ENCODE peak calls at places on chromosomes 11 and 22, in eight cellular contexts. D is body of pancreas, R is Peyer's patch, S is RWPE1, Z is mammary epithelial cell, P is upper lobe of right lung, L is HCT116, U is AG04450. A is an unnamed sample.

GRCh38 chr22:39617342-39617741 is 46.8 kb downstream of the CACNA1I start:
- DNase-seq in L (no peak), Z (no peak), U (no peak), D (no peak), S (no peak), R (no peak), P (no peak), A (no peak)

GRCh38 chr11:101458161-101458560 is 125.6 kb downstream of the TRPC6 start:
- DNase-seq in R (no peak), P (no peak), U (no peak), Z (peak; percentile 28), S (no peak), L (no peak), D (no peak), A (no peak)

GRCh38 chr11:119166368-119167076 is 2.0 kb upstream of the NLRX1 start:
- DNase-seq in Z (peak; percentile 67), S (peak; percentile 74), D (no peak), U (no peak), R (no peak), P (no peak), L (no peak), A (peak; percentile 60)

GRCh38 chr22:44622147-44622427 is 79.9 kb upstream of the PRR5 start:
- DNase-seq in S (no peak), D (no peak), L (no peak), Z (no peak), U (no peak), P (no peak), R (no peak), A (no peak)

GRCh38 chr11:114188851-114189570 is 107.2 kb upstream of the NNMT start:
- DNase-seq in S (no peak), Z (no peak), P (no peak), U (no peak), L (no peak), R (no peak), D (no peak), A (no peak)

GRCh38 chr22:25564979-25565677 is 653 bp downstream of the GRK3 start:
- DNase-seq in S (no peak), L (no peak), P (peak; percentile 78), D (peak; percentile 34), R (peak; percentile 51), U (no peak), Z (peak; percentile 41), A (no peak)

GRCh38 chr22:30565341-30565740 is 9.1 kb downstream of the GAL3ST1 start:
- DNase-seq in Z (no peak), L (no peak), S (no peak), R (no peak), P (no peak), D (no peak), U (no peak), A (no peak)

GRCh38 chr11:132685174-132685611 is 847.1 kb downstream of the OPCML start:
- DNase-seq in P (no peak), U (no peak), D (no peak), Z (peak; percentile 73), R (no peak), S (no peak), L (no peak), A (peak; percentile 95)

GRCh38 chr11:132402056-132402684 is 1031.8 kb downstream of the NTM start:
- DNase-seq in L (no peak), U (peak; percentile 29), Z (peak; percentile 39), S (peak; percentile 8), D (no peak), R (no peak), P (no peak), A (peak; percentile 57)

GRCh38 chr11:92225563-92226308 is 1.1 kb downstream of the FAT3 start:
- DNase-seq in U (no peak), Z (peak; percentile 12), R (no peak), S (no peak), D (no peak), L (no peak), P (peak; percentile 64), A (no peak)

GRCh38 chr11:21464601-21465193 is 728.2 kb upstream of the ANO5 start:
- DNase-seq in D (no peak), R (no peak), U (no peak), Z (no peak), L (no peak), S (no peak), P (no peak), A (no peak)

GRCh38 chr11:46338988-46339666 is 8.1 kb upstream of the DGKZ start:
- DNase-seq in U (no peak), L (no peak), R (no peak), S (no peak), D (no peak), P (no peak), Z (no peak), A (no peak)

GRCh38 chr22:38249803-38250641 is 22.8 kb downstream of the TMEM184B start:
- DNase-seq in R (no peak), P (no peak), D (no peak), U (no peak), S (no peak), Z (no peak), L (no peak), A (no peak)

GRCh38 chr22:38348751-38349496 is 31.7 kb upstream of the CSNK1E start:
- DNase-seq in Z (no peak), R (no peak), L (no peak), U (no peak), P (peak; percentile 53), S (no peak), D (no peak), A (no peak)

GRCh38 chr22:21728270-21728669 is 7.3 kb downstream of the YPEL1 start:
- DNase-seq in D (no peak), L (no peak), S (no peak), Z (no peak), P (no peak), R (no peak), U (no peak), A (no peak)

GRCh38 chr11:64764753-64765152 is 5.0 kb upstream of the PYGM start:
- DNase-seq in Z (no peak), D (no peak), P (peak; percentile 25), U (no peak), S (no peak), R (no peak), L (no peak), A (no peak)
- H3K27ac ChIP-seq in Z (no peak overlapping the region), D (no peak overlapping the region), P (no peak overlapping the region), U (peak overlapping the region; percentile 39), S (peak overlapping the region; percentile 85), R (peak overlapping the region; percentile 85), L (no peak overlapping the region), A (no peak overlapping the region)

GRCh38 chr11:102592634-102593581 is 32.2 kb downstream of the MMP20 start:
- DNase-seq in R (no peak), S (peak; percentile 35), L (peak; percentile 64), U (no peak), P (no peak), D (no peak), Z (peak; percentile 35), A (no peak)
- TF ChIP-seq CTCF in R (peak; percentile 39), S (peak; percentile 33), L (peak; percentile 79), U (peak; percentile 58), P (peak; percentile 47), D (no peak), Z (peak; percentile 68), A (peak; percentile 82)

GRCh38 chr11:70414341-70415100 is 16.2 kb downstream of the CTTN start:
- DNase-seq in D (no peak), S (no peak), Z (no peak), U (no peak), P (no peak), L (no peak), R (no peak), A (no peak)
- H3K27ac ChIP-seq in D (no peak overlapping the region), S (peak overlapping the region; percentile 47), Z (no peak overlapping the region), U (peak overlapping the region; percentile 39), P (no peak overlapping the region), L (no peak overlapping the region), R (no peak overlapping the region), A (peak overlapping the region; percentile 6)

DNA sequence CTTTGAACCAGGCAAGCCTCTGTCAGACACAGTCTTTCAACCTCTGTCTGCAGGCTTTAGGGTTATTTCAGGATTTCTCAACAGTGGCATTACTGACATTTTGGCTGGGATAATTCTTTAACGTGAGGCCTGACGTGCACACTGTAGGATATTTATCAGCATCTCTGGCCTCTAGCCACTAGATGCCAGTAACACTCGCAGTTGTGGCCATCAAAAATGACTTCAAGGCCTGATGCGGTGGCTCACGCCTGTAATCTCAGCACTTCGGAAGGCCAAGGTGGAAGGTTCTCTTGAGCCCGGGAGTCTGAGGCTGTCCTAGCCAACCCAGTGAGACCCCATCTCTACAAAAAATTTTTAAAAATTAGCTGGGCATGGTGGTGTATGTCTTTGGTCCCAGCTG is 113.0 kb downstream of the CCDC81 start:
- DNase-seq in L (no peak), S (no peak), U (no peak), R (no peak), P (no peak), D (no peak), Z (no peak), A (no peak)
- TF ChIP-seq CTCF in L (no peak), S (no peak), U (no peak), R (no peak), P (no peak), D (no peak), Z (no peak), A (no peak)

DNA sequence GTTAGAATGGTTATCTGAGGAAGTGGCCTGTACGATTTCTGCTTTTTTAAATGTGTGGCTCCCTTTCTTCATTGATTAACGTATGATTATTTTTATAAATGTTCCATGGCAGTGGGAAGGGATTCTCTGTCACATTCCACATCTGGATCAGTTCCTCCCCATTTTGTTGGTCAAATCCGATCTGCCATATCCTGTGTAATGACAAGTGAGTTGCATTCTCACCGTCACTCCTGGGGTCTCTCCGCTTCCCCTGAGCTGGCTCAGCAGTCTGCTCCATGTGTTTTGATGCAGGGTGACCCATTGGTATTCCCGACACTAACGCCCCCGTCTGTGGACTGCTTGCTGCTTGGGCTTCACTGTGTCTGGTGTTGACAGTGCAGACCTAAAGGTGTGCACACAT is 20.4 kb downstream of the NEAT1 start:
- DNase-seq in R (peak; percentile 15), P (no peak), D (no peak), Z (no peak), S (no peak), U (no peak), L (no peak), A (peak; percentile 37)
- H3K27ac ChIP-seq in R (peak overlapping the region; percentile 64), P (no peak overlapping the region), D (peak overlapping the region; percentile 63), Z (no peak overlapping the region), S (peak overlapping the region; percentile 85), U (peak overlapping the region; percentile 73), L (no peak overlapping the region), A (no peak overlapping the region)

GRCh38 chr11:24592342-24592741 is 95.5 kb downstream of the LUZP2 start:
- DNase-seq in L (no peak), R (no peak), P (no peak), U (no peak), Z (no peak), S (no peak), D (no peak), A (no peak)

GRCh38 chr11:24585192-24585591 is 88.3 kb downstream of the LUZP2 start:
- DNase-seq in S (no peak), P (no peak), L (no peak), U (no peak), Z (no peak), D (no peak), R (no peak), A (no peak)

GRCh38 chr11:24587655-24588054 is 90.8 kb downstream of the LUZP2 start:
- DNase-seq in R (no peak), L (no peak), Z (no peak), U (no peak), S (no peak), P (no peak), D (no peak), A (no peak)

GRCh38 chr11:24589064-24589463 is 92.2 kb downstream of the LUZP2 start:
- DNase-seq in R (no peak), S (no peak), P (no peak), Z (no peak), L (no peak), U (no peak), D (no peak), A (no peak)

GRCh38 chr11:24588075-24588474 is 91.2 kb downstream of the LUZP2 start:
- DNase-seq in Z (peak; percentile 22), U (no peak), D (no peak), S (peak; percentile 41), L (no peak), P (no peak), R (no peak), A (no peak)
- TF ChIP-seq CTCF in Z (no peak), U (no peak), D (no peak), S (no peak), L (no peak), P (no peak), R (no peak), A (no peak)